ENCODE peak calls at places on chromosome 11, in nine cellular contexts. I is AG09319; M is GM04503; J is colonic mucosa; C is CD14-positive monocyte; T is HL-60; Y is activated effector memory CD4-positive, alpha-beta T cell treated with Interleukin-2 at 50 U/mL for 16 hours; L is hypothalamus; W is OCI-LY7. N is an unnamed sample.

GRCh38 chr11:128575174-128575955 is 12.0 kb downstream of the ETS1 start:
- DNase-seq in I (no peak), M (no peak), J (no peak), C (no peak), T (peak; percentile 47), Y (no peak), L (no peak), W (no peak), N (no peak)

GRCh38 chr11:134607963-134608750 is 196.1 kb upstream of the B3GAT1 start:
- DNase-seq in I (no peak), M (no peak), J (no peak), C (no peak), T (no peak), Y (no peak), L (no peak), W (no peak), N (no peak)

GRCh38 chr11:70637949-70638598 is 239.7 kb downstream of the CTTN start:
- DNase-seq in I (no peak), M (no peak), J (no peak), C (no peak), T (no peak), Y (no peak), L (peak; percentile 35), W (no peak), N (no peak)

GRCh38 chr11:15805726-15806125 is 550.6 kb downstream of the SOX6 start:
- DNase-seq in I (no peak), M (no peak), J (no peak), C (no peak), T (no peak), Y (no peak), L (no peak), W (no peak), N (no peak)

GRCh38 chr11:118921121-118921928 is 4.4 kb downstream of the BCL9L start:
- DNase-seq in I (peak; percentile 75), M (no peak), J (peak; percentile 68), C (no peak), T (no peak), Y (no peak), L (peak; percentile 64), W (no peak), N (peak; percentile 72)

GRCh38 chr11:18394928-18395734 is 768 bp downstream of the LDHA start:
- DNase-seq in I (no peak), M (no peak), J (peak; percentile 48), C (no peak), T (no peak), Y (peak; percentile 11), L (peak; percentile 38), W (peak; percentile 57), N (peak; percentile 52)

GRCh38 chr11:44493383-44493782 is 72.1 kb upstream of the CD82 start:
- DNase-seq in I (no peak), M (no peak), J (no peak), C (no peak), T (no peak), Y (no peak), L (no peak), W (no peak), N (no peak)

GRCh38 chr11:100561325-100561724 is 125.8 kb upstream of the ARHGAP42 start:
- DNase-seq in I (no peak), M (no peak), J (no peak), C (no peak), T (no peak), Y (no peak), L (no peak), W (no peak), N (no peak)

GRCh38 chr11:44017443-44018126 is 30.2 kb upstream of the ACCSL start:
- DNase-seq in I (no peak), M (no peak), J (no peak), C (no peak), T (no peak), Y (no peak), L (no peak), W (no peak), N (no peak)

GRCh38 chr11:10441652-10442503 is 13.2 kb upstream of the AMPD3 start:
- DNase-seq in I (no peak), M (no peak), J (no peak), C (no peak), T (no peak), Y (no peak), L (no peak), W (peak; percentile 56), N (no peak)

GRCh38 chr11:130068986-130069683 is 559 bp upstream of the APLP2 start:
- DNase-seq in I (peak; percentile 84), M (peak; percentile 77), J (no peak), C (peak; percentile 51), T (no peak), Y (peak; percentile 59), L (peak; percentile 80), W (no peak), N (peak; percentile 88)

GRCh38 chr11:109205312-109205711 is 216.7 kb upstream of the C11orf87 start:
- DNase-seq in I (no peak), M (no peak), J (no peak), C (no peak), T (no peak), Y (no peak), L (no peak), W (no peak), N (no peak)

GRCh38 chr11:112195906-112196305 is 20.6 kb downstream of the BCO2 start:
- DNase-seq in I (peak; percentile 7), M (no peak), J (no peak), C (no peak), T (no peak), Y (no peak), L (no peak), W (no peak), N (no peak)

GRCh38 chr11:27679136-27680015 is 20.9 kb downstream of the BDNF start:
- DNase-seq in I (no peak), M (no peak), J (no peak), C (no peak), T (no peak), Y (no peak), L (no peak), W (peak; percentile 10), N (no peak)

GRCh38 chr11:105579111-105579510 is 30.8 kb upstream of the GRIA4 start:
- DNase-seq in I (no peak), M (no peak), J (no peak), C (no peak), T (no peak), Y (no peak), L (no peak), W (no peak), N (no peak)

GRCh38 chr11:8068605-8069221 is 12.3 kb upstream of the TUB start:
- DNase-seq in I (peak; percentile 73), M (peak; percentile 77), J (no peak), C (no peak), T (no peak), Y (no peak), L (no peak), W (no peak), N (peak; percentile 63)

GRCh38 chr11:7892751-7893356 is 38.2 kb downstream of the OR10A6 start:
- DNase-seq in I (peak; percentile 29), M (no peak), J (no peak), C (no peak), T (no peak), Y (no peak), L (no peak), W (peak; percentile 84), N (no peak)

GRCh38 chr11:74949748-74950127 is 672 bp downstream of the SPCS2 start:
- DNase-seq in I (no peak), M (no peak), J (no peak), C (no peak), T (peak; percentile 38), Y (no peak), L (no peak), W (peak; percentile 9), N (no peak)

GRCh38 chr11:117316197-117316961 is at the start of gene BACE1:
- DNase-seq in I (peak; percentile 56), M (peak; percentile 39), J (peak; percentile 78), C (no peak), T (peak; percentile 50), Y (peak; percentile 7), L (peak; percentile 84), W (no peak), N (peak; percentile 87)

GRCh38 chr11:10318527-10318802 is 13.6 kb downstream of the ADM start:
- DNase-seq in I (no peak), M (no peak), J (peak; percentile 67), C (no peak), T (no peak), Y (no peak), L (no peak), W (peak; percentile 82), N (no peak)

GRCh38 chr11:63277345-63277943 is 34.0 kb upstream of the SLC22A25 start:
- DNase-seq in I (no peak), M (no peak), J (no peak), C (no peak), T (no peak), Y (no peak), L (no peak), W (peak; percentile 3), N (no peak)

GRCh38 chr11:71251159-71251721 is 1.1 kb downstream of the SHANK2 start:
- DNase-seq in I (no peak), M (no peak), J (no peak), C (no peak), T (no peak), Y (no peak), L (peak; percentile 28), W (no peak), N (no peak)